ENCODE peak calls at places on chromosomes 2 and 18, in ten cellular contexts. Y is spleen, J is gastrocnemius medialis, F is sigmoid colon, E is HepG2, R is esophagus muscularis mucosa, W is ovary, G is adrenal gland, U is prostate gland, K is A549. A is an unnamed sample. For H3K9me3, the result is how much of the 10 kb centered on the place peaks cover.

GRCh38 chr2:173217106-173217840 is 137.4 kb upstream of the CDCA7 start:
- DNase-seq in R (no peak), Y (no peak), J (no peak), K (no peak), F (no peak), W (no peak), E (no peak), U (no peak), G (no peak), A (no peak)

GRCh38 chr18:68262697-68263293 is 452.1 kb downstream of the TMX3 start:
- DNase-seq in W (no peak), Y (no peak), E (no peak), G (no peak), K (no peak), F (no peak), R (no peak), J (no peak), U (no peak), A (no peak)

GRCh38 chr2:190585000-190585678 is 50.6 kb upstream of the NEMP2 start:
- DNase-seq in G (no peak), E (no peak), U (no peak), Y (no peak), K (no peak), F (no peak), J (no peak), R (no peak), W (no peak), A (no peak)

GRCh38 chr18:68233043-68233442 is 481.9 kb downstream of the TMX3 start:
- DNase-seq in U (no peak), E (no peak), J (no peak), R (no peak), G (no peak), F (no peak), Y (no peak), W (no peak), K (no peak), A (no peak)

GRCh38 chr2:68946117-68946516 is 6.6 kb downstream of the GKN2 start:
- DNase-seq in R (no peak), W (no peak), Y (no peak), E (no peak), K (no peak), F (no peak), U (peak), J (no peak), G (no peak), A (no peak)

GRCh38 chr2:51969349-51969748 is 937.4 kb upstream of the NRXN1 start:
- DNase-seq in J (no peak), R (no peak), F (no peak), K (no peak), W (no peak), Y (no peak), U (no peak), G (no peak), E (no peak), A (no peak)

GRCh38 chr18:21933931-21934765 is 193.6 kb downstream of the MIB1 start:
- DNase-seq in J (no peak), R (no peak), F (no peak), K (no peak), Y (no peak), W (no peak), G (no peak), U (no peak), E (no peak), A (no peak)

GRCh38 chr2:229520582-229521221 is 193.7 kb downstream of the DNER start:
- DNase-seq in Y (no peak), U (no peak), G (peak), E (no peak), R (no peak), W (peak), F (peak), J (no peak), K (no peak), A (peak)

GRCh38 chr18:79603321-79604204 is 76.0 kb upstream of the CTDP1 start:
- DNase-seq in J (no peak), U (no peak), W (peak), R (no peak), K (no peak), G (no peak), Y (peak), F (peak), E (no peak), A (peak)

GRCh38 chr18:55778731-55779460 is 190.9 kb upstream of the TCF4 start:
- DNase-seq in K (no peak), J (no peak), R (no peak), G (no peak), F (no peak), W (no peak), Y (no peak), E (no peak), U (no peak), A (no peak)

GRCh38 chr18:55779461-55779710 is 191.4 kb upstream of the TCF4 start:
- DNase-seq in U (peak), E (no peak), F (no peak), K (no peak), R (no peak), Y (peak), G (peak), W (no peak), J (no peak), A (no peak)

GRCh38 chr18:55781481-55781957 is 193.5 kb upstream of the TCF4 start:
- DNase-seq in E (no peak), U (peak), Y (no peak), J (peak), F (no peak), K (peak), G (peak), W (peak), R (no peak), A (peak)

GRCh38 chr18:55779711-55780590 is 192.0 kb upstream of the TCF4 start:
- DNase-seq in R (no peak), W (peak), K (peak), G (peak), U (peak), F (peak), Y (peak), J (peak), E (no peak), A (peak)

GRCh38 chr18:55780591-55781071 is 192.6 kb upstream of the TCF4 start:
- DNase-seq in J (no peak), F (no peak), W (no peak), Y (no peak), U (no peak), G (no peak), K (no peak), R (no peak), E (no peak), A (no peak)
- TF ChIP-seq CTCF in J (no peak), F (peak), W (no peak), Y (no peak), U (no peak), G (no peak), K (no peak), R (no peak), E (no peak), A (no peak)

DNA sequence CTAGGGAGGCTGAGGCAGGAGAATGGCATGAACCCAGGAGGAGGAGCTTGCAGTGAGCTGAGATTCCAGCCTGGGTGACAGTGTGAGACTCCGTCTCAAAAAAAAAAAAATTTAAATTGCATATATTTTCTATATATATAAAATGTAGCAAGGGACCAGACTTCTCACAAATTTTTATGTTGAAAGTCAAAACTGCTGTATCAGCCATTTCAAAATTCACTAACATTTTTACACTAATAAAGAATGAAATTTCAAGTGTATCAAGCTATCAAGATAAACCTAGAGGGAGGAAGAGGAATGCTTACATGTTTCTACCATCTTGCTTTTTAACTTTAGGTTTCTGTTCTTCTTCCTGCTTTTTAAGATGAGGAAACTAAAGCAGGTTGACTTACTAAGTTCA is 464.0 kb downstream of the KCNJ3 start:
- DNase-seq in W (no peak), F (no peak), Y (no peak), E (no peak), J (no peak), G (no peak), R (no peak), K (no peak), U (no peak), A (no peak)
- H3K9me3 ChIP-seq in W (under half), F (under half), Y (under half), E (under half), J (under half), G (under half), R (under half), K (under half), U (under half), A (under half)

GRCh38 chr2:133120310-133120709 is 448.0 kb downstream of the NCKAP5 start:
- DNase-seq in W (no peak), K (no peak), F (no peak), E (no peak), J (no peak), G (no peak), U (no peak), Y (no peak), R (no peak), A (no peak)

GRCh38 chr2:133122529-133122928 is 445.7 kb downstream of the NCKAP5 start:
- DNase-seq in E (no peak), Y (no peak), F (no peak), G (no peak), J (no peak), R (no peak), W (no peak), U (no peak), K (no peak), A (no peak)

GRCh38 chr2:133124446-133124845 is 443.8 kb downstream of the NCKAP5 start:
- DNase-seq in F (no peak), G (no peak), R (no peak), J (no peak), E (no peak), Y (no peak), W (no peak), K (no peak), U (no peak), A (no peak)

GRCh38 chr2:133123393-133123792 is 444.9 kb downstream of the NCKAP5 start:
- DNase-seq in K (no peak), W (no peak), F (no peak), R (no peak), G (no peak), J (no peak), Y (no peak), E (no peak), U (no peak), A (no peak)

DNA sequence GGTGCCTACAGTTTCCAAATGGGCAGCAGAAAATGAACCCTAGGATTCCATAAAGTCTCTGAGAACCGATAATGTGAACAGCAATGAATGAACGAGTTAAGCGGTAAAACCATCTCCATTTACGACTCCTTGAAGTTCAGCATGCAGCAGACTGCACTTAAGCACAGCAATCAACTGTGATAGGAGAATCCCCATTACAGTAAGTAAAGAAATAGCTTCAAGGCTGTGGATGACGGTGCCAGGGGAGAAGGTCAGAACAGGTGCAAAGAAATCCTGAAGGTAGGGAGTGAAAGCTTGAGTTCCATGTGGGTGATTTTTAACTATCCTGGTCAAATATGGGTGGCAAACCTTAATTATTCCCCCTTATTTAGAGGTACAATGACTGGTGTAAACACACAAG is 444.4 kb downstream of the NCKAP5 start:
- DNase-seq in R (no peak), W (no peak), Y (no peak), K (no peak), E (no peak), J (no peak), F (no peak), U (no peak), G (no peak), A (no peak)
- TF ChIP-seq POLR2A in R (no peak), W (no peak), Y (no peak), K (no peak), E (no peak), J (no peak), F (no peak), U (no peak), G (no peak), A (no peak)

GRCh38 chr2:105384216-105384615 is 14.6 kb downstream of the FHL2 start:
- DNase-seq in K (no peak), W (no peak), E (no peak), U (no peak), R (no peak), Y (no peak), J (no peak), F (no peak), G (no peak), A (no peak)
- TF ChIP-seq CTCF in K (no peak), W (no peak), E (no peak), U (peak), R (no peak), Y (no peak), J (no peak), F (no peak), G (no peak), A (peak)

A was measured in transverse colon.